ENCODE peak calls at places on chromosomes 7 and 10, in five cellular contexts. T, B, K, E and D are unnamed samples.

GRCh38 chr10:37146443-37146842 is 21.0 kb downstream of the ANKRD30A start:
- DNase-seq in T (no peak), B (no peak), K (no peak), E (no peak), D (no peak)

GRCh38 chr10:27998178-27998953 is 513 bp downstream of the ODAD2 start:
- DNase-seq in T (peak; percentile 46), B (no peak), K (no peak), E (peak; percentile 26), D (peak; percentile 44)

GRCh38 chr7:681551-682307 is 44.8 kb upstream of the DNAAF5 start:
- DNase-seq in T (no peak), B (no peak), K (no peak), E (no peak), D (no peak)

GRCh38 chr7:47796347-47796746 is 151.9 kb downstream of the PKD1L1 start:
- DNase-seq in T (peak; percentile 46), B (no peak), K (no peak), E (peak; percentile 59), D (no peak)

GRCh38 chr7:51367614-51367968 is 51.0 kb upstream of the COBL start:
- DNase-seq in T (no peak), B (no peak), K (no peak), E (no peak), D (no peak)

GRCh38 chr10:89505606-89506005 is 29.8 kb downstream of the SLC16A12 start:
- DNase-seq in T (no peak), B (no peak), K (no peak), E (no peak), D (no peak)

GRCh38 chr10:90007226-90007625 is 305.8 kb downstream of the KIF20B start:
- DNase-seq in T (peak; percentile 94), B (no peak), K (no peak), E (no peak), D (no peak)

GRCh38 chr7:87345166-87345927 is at the start of gene CROT:
- DNase-seq in T (peak; percentile 94), B (peak; percentile 89), K (peak; percentile 59), E (peak; percentile 91), D (peak; percentile 95)

GRCh38 chr7:2791390-2791789 is 52.7 kb downstream of the GNA12 start:
- DNase-seq in T (no peak), B (no peak), K (no peak), E (no peak), D (no peak)

GRCh38 chr7:16644157-16644556 is 1.4 kb downstream of the ANKMY2 start:
- DNase-seq in T (no peak), B (no peak), K (no peak), E (no peak), D (no peak)

GRCh38 chr10:84270708-84271107 is 25.9 kb downstream of the RGR start:
- DNase-seq in T (no peak), B (no peak), K (no peak), E (no peak), D (no peak)

GRCh38 chr10:7649673-7650330 is 17.0 kb downstream of the ITIH5 start:
- DNase-seq in T (peak; percentile 68), B (no peak), K (no peak), E (no peak), D (no peak)

GRCh38 chr7:38318803-38319416 is 45.5 kb upstream of the TARP start:
- DNase-seq in T (peak; percentile 86), B (no peak), K (peak; percentile 53), E (peak; percentile 81), D (no peak)

GRCh38 chr7:5636446-5636835 is 145.0 kb downstream of the RNF216 start:
- DNase-seq in T (no peak), B (no peak), K (no peak), E (no peak), D (no peak)

GRCh38 chr7:92641921-92642511 is 51.8 kb upstream of the FAM133B start:
- DNase-seq in T (peak; percentile 86), B (peak; percentile 82), K (peak; percentile 38), E (peak; percentile 86), D (peak; percentile 50)

GRCh38 chr7:148883233-148884048 is 650 bp downstream of the EZH2 start:
- DNase-seq in T (peak; percentile 31), B (no peak), K (no peak), E (no peak), D (peak; percentile 55)

GRCh38 chr10:1210667-1211066 is 154.5 kb downstream of the WDR37 start:
- DNase-seq in T (no peak), B (no peak), K (no peak), E (no peak), D (no peak)

GRCh38 chr10:80400136-80400804 is 8.1 kb upstream of the PRXL2A start:
- DNase-seq in T (no peak), B (no peak), K (no peak), E (no peak), D (no peak)

GRCh38 chr7:83640731-83641533 is 8.0 kb downstream of the SEMA3E start:
- DNase-seq in T (no peak), B (no peak), K (no peak), E (no peak), D (no peak)

GRCh38 chr10:7679256-7679655 is 12.5 kb upstream of the ITIH5 start:
- DNase-seq in T (no peak), B (no peak), K (no peak), E (no peak), D (no peak)

GRCh38 chr10:35641430-35642015 is 573 bp downstream of the FZD8 start:
- DNase-seq in T (peak; percentile 32), B (no peak), K (no peak), E (peak; percentile 42), D (no peak)

GRCh38 chr10:47458466-47459154 is 25.3 kb downstream of the ANXA8 start:
- DNase-seq in T (peak; percentile 85), B (no peak), K (peak; percentile 33), E (peak; percentile 87), D (no peak)

GRCh38 chr10:92544296-92544695 is 29.6 kb downstream of the IDE start:
- DNase-seq in T (peak; percentile 81), B (peak; percentile 84), K (no peak), E (peak; percentile 48), D (peak; percentile 59)

GRCh38 chr10:62919776-62920175 is 103.6 kb upstream of the EGR2 start:
- DNase-seq in T (no peak), B (no peak), K (no peak), E (no peak), D (no peak)